ENCODE peak calls at places on chromosomes 2 and 18, in seven cellular contexts. H, E, Z, T, D, X and V are unnamed samples.

GRCh38 chr2:177612651-177613050 is 220.1 kb downstream of the AGPS start:
- DNase-seq in T (no peak), H (no peak), Z (no peak), X (no peak), E (no peak), D (no peak), V (no peak)

GRCh38 chr2:26754972-26755670 is 9.0 kb upstream of the SLC35F6 start:
- DNase-seq in X (no peak), H (no peak), E (no peak), D (no peak), Z (no peak), T (no peak), V (no peak)

GRCh38 chr2:228841475-228841874 is 429.6 kb downstream of the PID1 start:
- DNase-seq in D (no peak), X (no peak), T (no peak), Z (peak), H (no peak), E (no peak), V (no peak)

GRCh38 chr2:231331533-231331932 is 64.0 kb upstream of the B3GNT7 start:
- DNase-seq in H (no peak), T (no peak), D (no peak), X (no peak), E (no peak), Z (no peak), V (no peak)

GRCh38 chr18:4870177-4870773 is 326.8 kb downstream of the AKAIN1 start:
- DNase-seq in E (no peak), T (no peak), Z (no peak), H (no peak), X (no peak), D (no peak), V (peak)

GRCh38 chr2:54728669-54729120 is 5.2 kb downstream of the EML6 start:
- DNase-seq in D (no peak), Z (peak), X (no peak), T (peak), H (no peak), E (peak), V (peak)

GRCh38 chr2:232486558-232487384 is 863 bp downstream of the ECEL1 start:
- DNase-seq in E (no peak), T (no peak), X (peak), D (no peak), Z (no peak), H (no peak), V (no peak)

GRCh38 chr2:151777487-151777886 is 43.2 kb upstream of the NEB start:
- DNase-seq in E (no peak), D (no peak), H (no peak), X (no peak), Z (no peak), T (no peak), V (no peak)

GRCh38 chr2:190627881-190628412 is 20.9 kb upstream of the NAB1 start:
- DNase-seq in H (peak), X (peak), E (no peak), Z (peak), T (no peak), D (peak), V (peak)

GRCh38 chr2:121171625-121172119 is 113.3 kb downstream of the TFCP2L1 start:
- DNase-seq in Z (no peak), H (no peak), X (no peak), T (no peak), D (no peak), E (no peak), V (peak)

GRCh38 chr2:128543646-128544045 is 225.0 kb upstream of the HS6ST1 start:
- DNase-seq in E (no peak), X (peak), H (no peak), D (no peak), T (no peak), Z (no peak), V (no peak)

GRCh38 chr2:16664052-16664731 is 1.4 kb downstream of the CYRIA start:
- DNase-seq in E (no peak), D (peak), H (no peak), Z (peak), X (no peak), T (no peak), V (peak)

GRCh38 chr18:32922951-32923430 is 150.2 kb upstream of the KLHL14 start:
- DNase-seq in Z (no peak), H (no peak), T (no peak), X (no peak), E (no peak), D (no peak), V (peak)

GRCh38 chr2:96890726-96891385 is 21.0 kb upstream of the SEMA4C start:
- DNase-seq in D (no peak), T (no peak), X (no peak), H (no peak), E (no peak), Z (peak), V (no peak)

GRCh38 chr2:74546004-74546403 is 7.7 kb downstream of the LOXL3 start:
- DNase-seq in X (no peak), H (no peak), D (no peak), E (no peak), T (no peak), Z (no peak), V (no peak)

GRCh38 chr18:62586148-62586774 is 63.4 kb downstream of the ZCCHC2 start:
- DNase-seq in T (peak), X (peak), Z (peak), D (peak), E (peak), H (peak), V (peak)

GRCh38 chr2:222641336-222641735 is 14.6 kb downstream of the FARSB start:
- DNase-seq in Z (peak), H (no peak), E (no peak), X (no peak), T (no peak), D (no peak), V (no peak)

GRCh38 chr2:191020742-191021381 is 6.9 kb upstream of the STAT1 start:
- DNase-seq in T (no peak), D (peak), E (peak), X (no peak), H (peak), Z (peak), V (peak)

GRCh38 chr2:217964658-217965161 is 38.1 kb downstream of the TNS1 start:
- DNase-seq in E (no peak), T (no peak), X (no peak), D (no peak), H (no peak), Z (no peak), V (no peak)

GRCh38 chr2:198438326-198438725 is 633.9 kb downstream of the PLCL1 start:
- DNase-seq in X (no peak), Z (no peak), D (no peak), T (no peak), H (no peak), E (no peak), V (no peak)

GRCh38 chr2:96423281-96423680 is 81.9 kb downstream of the NEURL3 start:
- DNase-seq in E (no peak), X (no peak), H (no peak), Z (peak), T (no peak), D (no peak), V (no peak)

GRCh38 chr2:86025229-86025820 is 80.4 kb downstream of the POLR1A start:
- DNase-seq in T (no peak), E (no peak), D (no peak), X (no peak), H (no peak), Z (peak), V (no peak)